ENCODE peak calls at places on chromosomes 6 and 20, in nine cellular contexts. E, M, Y, K, V, N, S, L and X are unnamed samples.

GRCh38 chr20:36754656-36755222 is 8.8 kb upstream of the NDRG3 start:
- DNase-seq in E (peak; percentile 44), M (peak; percentile 48), Y (peak; percentile 67), K (peak; percentile 64), V (no peak), N (no peak), S (peak; percentile 53), L (peak; percentile 46), X (no peak)

GRCh38 chr6:15662246-15663056 is at the start of gene DTNBP1:
- DNase-seq in E (peak; percentile 85), M (peak; percentile 9), Y (peak; percentile 91), K (peak; percentile 78), V (peak; percentile 47), N (peak; percentile 88), S (peak; percentile 64), L (peak; percentile 82), X (peak; percentile 69)

GRCh38 chr6:82951389-82951788 is 114.3 kb downstream of the UBE3D start:
- DNase-seq in E (no peak), M (no peak), Y (no peak), K (no peak), V (no peak), N (no peak), S (peak; percentile 70), L (no peak), X (no peak)

GRCh38 chr20:57785061-57785460 is 75.2 kb upstream of the PMEPA1 start:
- DNase-seq in E (no peak), M (no peak), Y (peak; percentile 41), K (no peak), V (no peak), N (no peak), S (no peak), L (no peak), X (no peak)

GRCh38 chr20:37670426-37670825 is 23.4 kb upstream of the CTNNBL1 start:
- DNase-seq in E (peak; percentile 26), M (no peak), Y (no peak), K (no peak), V (no peak), N (no peak), S (no peak), L (no peak), X (no peak)

GRCh38 chr20:61551401-61551800 is 299.3 kb downstream of the CDH4 start:
- DNase-seq in E (no peak), M (no peak), Y (no peak), K (no peak), V (no peak), N (no peak), S (no peak), L (no peak), X (no peak)

GRCh38 chr6:166046232-166046631 is 121.4 kb downstream of the TBXT start:
- DNase-seq in E (no peak), M (peak; percentile 95), Y (no peak), K (no peak), V (no peak), N (no peak), S (peak; percentile 2), L (no peak), X (no peak)

GRCh38 chr6:21679761-21680265 is 86.3 kb downstream of the SOX4 start:
- DNase-seq in E (no peak), M (peak; percentile 98), Y (no peak), K (no peak), V (no peak), N (no peak), S (peak; percentile 73), L (no peak), X (no peak)

GRCh38 chr6:118333772-118334171 is 214.3 kb upstream of the PLN start:
- DNase-seq in E (no peak), M (no peak), Y (no peak), K (no peak), V (no peak), N (no peak), S (no peak), L (no peak), X (no peak)

GRCh38 chr6:139801571-139802321 is 427.3 kb upstream of the CITED2 start:
- DNase-seq in E (no peak), M (peak; percentile 14), Y (no peak), K (no peak), V (no peak), N (no peak), S (peak; percentile 14), L (no peak), X (no peak)

GRCh38 chr6:66599541-66599940 is 892.5 kb upstream of the EYS start:
- DNase-seq in E (no peak), M (no peak), Y (no peak), K (no peak), V (no peak), N (no peak), S (no peak), L (no peak), X (no peak)

GRCh38 chr20:60327971-60328660 is 369.9 kb downstream of the CDH26 start:
- DNase-seq in E (no peak), M (no peak), Y (no peak), K (no peak), V (no peak), N (no peak), S (peak; percentile 31), L (no peak), X (no peak)

GRCh38 chr6:84583784-84584183 is 180.6 kb downstream of the TBX18 start:
- DNase-seq in E (no peak), M (peak; percentile 23), Y (no peak), K (no peak), V (no peak), N (no peak), S (no peak), L (no peak), X (no peak)

GRCh38 chr6:106084106-106084963 is 1.8 kb upstream of the PRDM1 start:
- DNase-seq in E (no peak), M (peak; percentile 87), Y (no peak), K (no peak), V (no peak), N (no peak), S (peak; percentile 85), L (no peak), X (no peak)

GRCh38 chr6:5950448-5950847 is 56.3 kb downstream of the NRN1 start:
- DNase-seq in E (no peak), M (peak; percentile 34), Y (no peak), K (no peak), V (no peak), N (no peak), S (no peak), L (no peak), X (no peak)

GRCh38 chr6:17115251-17116089 is 13.6 kb downstream of the STMND1 start:
- DNase-seq in E (no peak), M (peak; percentile 95), Y (no peak), K (no peak), V (no peak), N (no peak), S (peak; percentile 79), L (no peak), X (no peak)

GRCh38 chr6:158232445-158233213 is 64.5 kb downstream of the GTF2H5 start:
- DNase-seq in E (peak; percentile 51), M (peak; percentile 51), Y (peak; percentile 72), K (peak; percentile 55), V (peak; percentile 35), N (peak; percentile 71), S (peak; percentile 70), L (peak; percentile 41), X (peak; percentile 38)

GRCh38 chr20:1330075-1330830 is 1.3 kb upstream of the SDCBP2 start:
- DNase-seq in E (peak; percentile 65), M (no peak), Y (no peak), K (peak; percentile 65), V (peak; percentile 48), N (no peak), S (no peak), L (no peak), X (peak; percentile 10)

GRCh38 chr6:6788394-6789020 is 200.0 kb downstream of the LY86 start:
- DNase-seq in E (no peak), M (no peak), Y (no peak), K (no peak), V (no peak), N (no peak), S (no peak), L (no peak), X (no peak)

GRCh38 chr6:34190504-34191122 is 44.7 kb upstream of the GRM4 start:
- DNase-seq in E (no peak), M (no peak), Y (peak; percentile 39), K (no peak), V (no peak), N (no peak), S (no peak), L (no peak), X (no peak)

GRCh38 chr20:42366626-42367025 is 748.4 kb upstream of the CHD6 start:
- DNase-seq in E (no peak), M (no peak), Y (no peak), K (no peak), V (no peak), N (no peak), S (no peak), L (no peak), X (no peak)

GRCh38 chr6:11604836-11605506 is 67.4 kb downstream of the TMEM170B start:
- DNase-seq in E (no peak), M (no peak), Y (no peak), K (peak; percentile 32), V (peak; percentile 64), N (no peak), S (no peak), L (no peak), X (no peak)
- H3K9me3 ChIP-seq in E (no peaks in the 10 kb centered on the region), M (no peaks in the 10 kb centered on the region), Y (no peaks in the 10 kb centered on the region), K (no peaks in the 10 kb centered on the region), V (no peaks in the 10 kb centered on the region), N (no peaks in the 10 kb centered on the region), S (no peaks in the 10 kb centered on the region), L (no peaks in the 10 kb centered on the region), X (no peaks in the 10 kb centered on the region)

GRCh38 chr6:11525468-11526155 is 11.9 kb upstream of the TMEM170B start:
- DNase-seq in E (peak; percentile 31), M (no peak), Y (no peak), K (no peak), V (peak; percentile 72), N (no peak), S (no peak), L (no peak), X (no peak)
- H3K4me3 ChIP-seq in E (no peak overlapping the region), M (no peak overlapping the region), Y (no peak overlapping the region), K (no peak overlapping the region), V (no peak overlapping the region), N (no peak overlapping the region), S (no peak overlapping the region), L (no peak overlapping the region), X (no peak overlapping the region)

GRCh38 chr6:89436226-89436625 is 3.3 kb downstream of the ANKRD6 start:
- DNase-seq in E (no peak), M (no peak), Y (no peak), K (no peak), V (no peak), N (no peak), S (peak; percentile 73), L (no peak), X (no peak)
- H3K4me1 ChIP-seq in E (no peaks in the 10 kb centered on the region), M (peaks cover 13% of the 10 kb centered on the region), Y (peaks cover 3% of the 10 kb centered on the region), K (peaks cover 10% of the 10 kb centered on the region), V (peaks cover 7% of the 10 kb centered on the region), N (peaks cover 25% of the 10 kb centered on the region), S (peaks cover 22% of the 10 kb centered on the region), L (peaks cover 7% of the 10 kb centered on the region), X (peaks cover 8% of the 10 kb centered on the region)

DNA sequence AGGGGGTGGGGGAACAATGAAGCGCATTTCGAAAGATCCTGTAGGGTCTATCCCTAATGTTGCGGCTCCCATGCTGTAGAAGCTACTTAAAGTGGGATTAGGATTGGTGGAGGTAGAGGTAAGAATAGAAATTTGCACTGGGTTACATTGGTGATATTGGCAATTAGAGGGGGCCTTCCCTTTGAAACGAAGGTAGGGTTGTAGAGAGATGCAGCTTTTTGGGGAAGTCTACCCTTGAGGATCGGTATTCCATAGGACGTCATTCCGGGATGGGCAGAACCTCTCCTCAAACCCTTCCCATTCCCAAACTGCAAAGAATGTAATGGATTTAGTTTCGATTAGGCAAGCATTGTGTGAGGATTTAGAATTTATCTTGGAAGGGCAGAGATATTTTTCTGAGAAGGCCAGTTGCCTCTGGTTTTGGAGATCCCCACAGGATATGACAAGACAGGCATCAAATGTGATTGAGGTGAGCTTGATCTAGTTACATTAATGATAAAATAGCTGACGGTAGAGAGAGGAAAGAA is 5.4 kb upstream of the ZNFX1 start:
- DNase-seq in E (no peak), M (no peak), Y (no peak), K (no peak), V (no peak), N (no peak), S (no peak), L (no peak), X (no peak)
- H3K9me3 ChIP-seq in E (no peaks in the 10 kb centered on the region), M (peaks cover 22% of the 10 kb centered on the region), Y (peaks cover 44% of the 10 kb centered on the region), K (peaks cover 42% of the 10 kb centered on the region), V (peaks cover 33% of the 10 kb centered on the region), N (peaks cover 47% of the 10 kb centered on the region), S (no peaks in the 10 kb centered on the region), L (peaks cover 59% of the 10 kb centered on the region), X (peaks cover 65% of the 10 kb centered on the region)